ENCODE peak calls at places on chromosomes 16 and 17, in five cellular contexts. S is Peyer's patch, G is upper lobe of left lung, C is HCT116, U is testis. A is an unnamed sample.

GRCh38 chr17:43945074-43945824 is 3.0 kb upstream of the PPY start:
- DNase-seq in U (no peak), G (no peak), C (no peak), S (no peak), A (no peak)

GRCh38 chr16:35525979-35526590 is 2066.7 kb downstream of the TP53TG3F start:
- DNase-seq in U (no peak), C (no peak), S (no peak), G (no peak), A (no peak)

GRCh38 chr16:67845291-67846062 is 1.3 kb upstream of the NUTF2 start:
- DNase-seq in U (no peak), C (no peak), G (no peak), S (no peak), A (no peak)

GRCh38 chr16:17251496-17251895 is 219.3 kb downstream of the XYLT1 start:
- DNase-seq in C (no peak), S (no peak), U (no peak), G (no peak), A (no peak)

GRCh38 chr17:63704836-63705235 is 4.9 kb upstream of the LIMD2 start:
- DNase-seq in C (no peak), S (no peak), G (no peak), U (no peak), A (no peak)

GRCh38 chr16:88382491-88383400 is at the start of gene ZNF469:
- DNase-seq in S (no peak), U (no peak), G (no peak), C (no peak), A (no peak)

GRCh38 chr17:65609749-65610148 is 48.3 kb upstream of the AXIN2 start:
- DNase-seq in G (no peak), S (no peak), U (no peak), C (no peak), A (no peak)

GRCh38 chr17:57938061-57938502 is 17.1 kb downstream of the CUEDC1 start:
- DNase-seq in S (no peak), G (no peak), U (no peak), C (no peak), A (no peak)

GRCh38 chr17:16187642-16188041 is 27.7 kb downstream of the NCOR1 start:
- DNase-seq in U (no peak), C (no peak), S (no peak), G (no peak), A (no peak)

GRCh38 chr17:16191604-16192003 is 23.7 kb downstream of the NCOR1 start:
- DNase-seq in S (no peak), C (no peak), G (no peak), U (no peak), A (no peak)

GRCh38 chr17:16190703-16191360 is 24.5 kb downstream of the NCOR1 start:
- DNase-seq in S (no peak), U (no peak), C (no peak), G (no peak), A (no peak)

GRCh38 chr17:16189791-16190348 is 25.5 kb downstream of the NCOR1 start:
- DNase-seq in G (no peak), U (no peak), C (no peak), S (no peak), A (no peak)
- H3K27ac ChIP-seq in G (no peak overlapping the region), U (no peak overlapping the region), C (no peak overlapping the region), S (no peak overlapping the region), A (peak overlapping the region; percentile 39)

GRCh38 chr16:72111653-72112451 is 18.2 kb downstream of the DHX38 start:
- DNase-seq in U (peak; percentile 10), G (no peak), S (no peak), C (no peak), A (no peak)
- TF ChIP-seq CTCF in U (no peak), G (no peak), S (no peak), C (no peak), A (no peak)

GRCh38 chr17:68013385-68013784 is 17.1 kb upstream of the C17orf58 start:
- DNase-seq in C (no peak), G (no peak), U (no peak), S (no peak), A (no peak)

GRCh38 chr17:68015081-68015723 is 18.9 kb upstream of the C17orf58 start:
- DNase-seq in G (no peak), S (no peak), C (no peak), U (no peak), A (no peak)

GRCh38 chr17:68006797-68007196 is 10.5 kb upstream of the C17orf58 start:
- DNase-seq in U (peak; percentile 33), C (no peak), G (no peak), S (no peak), A (peak; percentile 62)

GRCh38 chr17:68016838-68017237 is 18.7 kb upstream of the KPNA2 start:
- DNase-seq in U (no peak), C (no peak), S (no peak), G (no peak), A (no peak)

GRCh38 chr17:68011199-68011665 is 15.0 kb upstream of the C17orf58 start:
- DNase-seq in C (no peak), S (peak; percentile 69), G (peak; percentile 76), U (peak; percentile 77), A (no peak)
- H3K27ac ChIP-seq in C (no peak overlapping the region), S (no peak overlapping the region), G (no peak overlapping the region), U (no peak overlapping the region), A (no peak overlapping the region)

DNA sequence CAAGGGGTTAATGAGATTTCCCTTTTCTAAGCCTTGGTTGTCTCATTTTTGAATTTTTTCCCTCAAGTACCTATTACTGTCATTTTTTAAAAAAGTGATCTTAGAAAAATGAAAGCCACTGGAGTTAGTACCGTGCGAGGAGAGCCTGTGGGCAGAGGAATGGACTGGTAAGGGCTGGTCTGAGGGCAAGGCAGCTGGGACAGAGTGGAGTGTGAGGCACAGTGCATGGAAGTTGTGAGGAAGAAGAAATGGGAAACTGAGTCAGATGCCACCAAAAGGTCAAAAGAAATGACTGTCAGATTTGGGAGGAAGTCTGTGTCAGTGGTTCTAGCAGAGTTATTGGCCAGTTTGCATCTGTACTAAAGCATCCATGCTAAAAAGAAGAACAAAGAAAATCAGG is 8.2 kb downstream of the RASD1 start:
- DNase-seq in U (no peak), C (no peak), G (no peak), S (no peak), A (no peak)
- TF ChIP-seq CTCF in U (no peak), C (no peak), G (no peak), S (no peak), A (no peak)

GRCh38 chr17:81468111-81468764 is 44.4 kb downstream of the ACTG1 start:
- DNase-seq in S (no peak), U (no peak), C (no peak), G (no peak), A (no peak)
- H3K27ac ChIP-seq in S (no peak overlapping the region), U (no peak overlapping the region), C (no peak overlapping the region), G (no peak overlapping the region), A (no peak overlapping the region)

DNA sequence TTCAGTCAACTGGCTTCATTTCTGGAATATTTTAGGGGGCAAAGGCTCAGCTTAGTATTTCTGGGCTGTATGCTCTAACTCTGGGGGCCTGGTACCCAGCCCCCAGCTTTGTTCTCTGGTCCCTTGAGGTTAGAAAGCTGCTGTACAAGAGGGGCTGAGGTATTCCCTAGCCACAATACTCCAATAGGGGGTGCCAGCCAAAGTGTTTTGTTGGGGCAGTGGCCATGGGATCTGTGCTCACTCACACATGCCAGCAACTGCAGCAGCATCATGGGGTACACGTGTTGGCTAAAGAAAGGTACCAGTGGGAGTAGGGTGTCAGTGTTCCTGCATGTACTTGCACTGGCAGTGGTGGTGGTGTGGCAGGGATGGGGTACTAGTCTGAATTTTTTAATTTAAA is 257.3 kb downstream of the CA10 start:
- DNase-seq in U (no peak), G (no peak), S (no peak), C (no peak), A (no peak)
- TF ChIP-seq CTCF in U (no peak), G (no peak), S (no peak), C (no peak), A (no peak)